ENCODE peak calls at places on chromosomes 12 and 14, in seven cellular contexts. One of them, this sample, is unnamed.

GRCh38 chr12:74171478-74171909 is 366.1 kb upstream of the ATXN7L3B start:
- DNase-seq in body of pancreas: no peak
- DNase-seq in cardiac fibroblast: no peak
- DNase-seq in uterus: no peak
- DNase-seq in HepG2: no peak
- DNase-seq in astrocyte: no peak
- DNase-seq in tibial artery: no peak
- DNase-seq in this sample: no peak

GRCh38 chr12:116513944-116514343 is 45.2 kb upstream of the MAP1LC3B2 start:
- DNase-seq in body of pancreas: no peak
- DNase-seq in cardiac fibroblast: no peak
- DNase-seq in uterus: no peak
- DNase-seq in HepG2: no peak
- DNase-seq in astrocyte: no peak
- DNase-seq in tibial artery: no peak
- DNase-seq in this sample: no peak

GRCh38 chr12:49121047-49121696 is 10.0 kb downstream of the TUBA1B start:
- DNase-seq in body of pancreas: peak
- DNase-seq in cardiac fibroblast: peak
- DNase-seq in uterus: no peak
- DNase-seq in HepG2: peak
- DNase-seq in astrocyte: peak
- DNase-seq in tibial artery: no peak
- DNase-seq in this sample: peak

GRCh38 chr14:89504602-89505320 is 87.7 kb upstream of the FOXN3 start:
- DNase-seq in body of pancreas: no peak
- DNase-seq in cardiac fibroblast: no peak
- DNase-seq in uterus: no peak
- DNase-seq in HepG2: no peak
- DNase-seq in astrocyte: peak
- DNase-seq in tibial artery: no peak
- DNase-seq in this sample: peak

GRCh38 chr12:101459642-101460346 is 15.3 kb upstream of the SPIC start:
- DNase-seq in body of pancreas: peak
- DNase-seq in cardiac fibroblast: no peak
- DNase-seq in uterus: no peak
- DNase-seq in HepG2: peak
- DNase-seq in astrocyte: no peak
- DNase-seq in tibial artery: no peak
- DNase-seq in this sample: no peak

GRCh38 chr14:99674064-99674650 is 9.9 kb upstream of the CYP46A1 start:
- DNase-seq in body of pancreas: no peak
- DNase-seq in cardiac fibroblast: no peak
- DNase-seq in uterus: no peak
- DNase-seq in HepG2: no peak
- DNase-seq in astrocyte: no peak
- DNase-seq in tibial artery: no peak
- DNase-seq in this sample: no peak

GRCh38 chr12:6038160-6038559 is 86.3 kb downstream of the VWF start:
- DNase-seq in body of pancreas: peak
- DNase-seq in cardiac fibroblast: peak
- DNase-seq in uterus: no peak
- DNase-seq in HepG2: peak
- DNase-seq in astrocyte: peak
- DNase-seq in tibial artery: no peak
- DNase-seq in this sample: peak

GRCh38 chr12:11920231-11920630 is 150.5 kb upstream of the BCL2L14 start:
- DNase-seq in body of pancreas: no peak
- DNase-seq in cardiac fibroblast: no peak
- DNase-seq in uterus: no peak
- DNase-seq in HepG2: no peak
- DNase-seq in astrocyte: peak
- DNase-seq in tibial artery: no peak
- DNase-seq in this sample: no peak

GRCh38 chr14:72549848-72550247 is 344.1 kb downstream of the DPF3 start:
- DNase-seq in body of pancreas: no peak
- DNase-seq in cardiac fibroblast: no peak
- DNase-seq in uterus: no peak
- DNase-seq in HepG2: no peak
- DNase-seq in astrocyte: no peak
- DNase-seq in tibial artery: no peak
- DNase-seq in this sample: no peak

GRCh38 chr14:67285876-67286452 is 44.7 kb downstream of the PALS1 start:
- DNase-seq in body of pancreas: no peak
- DNase-seq in cardiac fibroblast: peak
- DNase-seq in uterus: no peak
- DNase-seq in HepG2: peak
- DNase-seq in astrocyte: peak
- DNase-seq in tibial artery: no peak
- DNase-seq in this sample: no peak

GRCh38 chr12:111313833-111314259 is 55.0 kb downstream of the PHETA1 start:
- DNase-seq in body of pancreas: peak
- DNase-seq in cardiac fibroblast: peak
- DNase-seq in uterus: peak
- DNase-seq in HepG2: peak
- DNase-seq in astrocyte: peak
- DNase-seq in tibial artery: peak
- DNase-seq in this sample: peak

GRCh38 chr14:51004801-51005526 is 60.7 kb upstream of the PYGL start:
- DNase-seq in body of pancreas: no peak
- DNase-seq in cardiac fibroblast: peak
- DNase-seq in uterus: no peak
- DNase-seq in HepG2: peak
- DNase-seq in astrocyte: peak
- DNase-seq in tibial artery: no peak
- DNase-seq in this sample: no peak

GRCh38 chr12:60863421-60863820 is 1267.6 kb downstream of the SLC16A7 start:
- DNase-seq in body of pancreas: no peak
- DNase-seq in cardiac fibroblast: no peak
- DNase-seq in uterus: no peak
- DNase-seq in HepG2: no peak
- DNase-seq in astrocyte: no peak
- DNase-seq in tibial artery: no peak
- DNase-seq in this sample: no peak

GRCh38 chr12:63294327-63294632 is 143.3 kb upstream of the AVPR1A start:
- DNase-seq in body of pancreas: peak
- DNase-seq in cardiac fibroblast: peak
- DNase-seq in uterus: no peak
- DNase-seq in HepG2: peak
- DNase-seq in astrocyte: peak
- DNase-seq in tibial artery: no peak
- DNase-seq in this sample: no peak

GRCh38 chr14:71429900-71430299 is 502.3 kb upstream of the RGS6 start:
- DNase-seq in body of pancreas: no peak
- DNase-seq in cardiac fibroblast: no peak
- DNase-seq in uterus: no peak
- DNase-seq in HepG2: no peak
- DNase-seq in astrocyte: no peak
- DNase-seq in tibial artery: no peak
- DNase-seq in this sample: no peak

GRCh38 chr12:126651133-126651532 is 1585.9 kb downstream of the AACS start:
- DNase-seq in body of pancreas: no peak
- DNase-seq in cardiac fibroblast: no peak
- DNase-seq in uterus: no peak
- DNase-seq in HepG2: no peak
- DNase-seq in astrocyte: no peak
- DNase-seq in tibial artery: no peak
- DNase-seq in this sample: no peak

GRCh38 chr14:104864267-104865068 is 600 bp upstream of the CEP170B start:
- DNase-seq in body of pancreas: peak
- DNase-seq in cardiac fibroblast: no peak
- DNase-seq in uterus: peak
- DNase-seq in HepG2: peak
- DNase-seq in astrocyte: no peak
- DNase-seq in tibial artery: peak
- DNase-seq in this sample: no peak

GRCh38 chr12:110555509-110556406 is 27.4 kb downstream of the PPTC7 start:
- DNase-seq in body of pancreas: no peak
- DNase-seq in cardiac fibroblast: peak
- DNase-seq in uterus: no peak
- DNase-seq in HepG2: no peak
- DNase-seq in astrocyte: peak
- DNase-seq in tibial artery: no peak
- DNase-seq in this sample: no peak

DNA sequence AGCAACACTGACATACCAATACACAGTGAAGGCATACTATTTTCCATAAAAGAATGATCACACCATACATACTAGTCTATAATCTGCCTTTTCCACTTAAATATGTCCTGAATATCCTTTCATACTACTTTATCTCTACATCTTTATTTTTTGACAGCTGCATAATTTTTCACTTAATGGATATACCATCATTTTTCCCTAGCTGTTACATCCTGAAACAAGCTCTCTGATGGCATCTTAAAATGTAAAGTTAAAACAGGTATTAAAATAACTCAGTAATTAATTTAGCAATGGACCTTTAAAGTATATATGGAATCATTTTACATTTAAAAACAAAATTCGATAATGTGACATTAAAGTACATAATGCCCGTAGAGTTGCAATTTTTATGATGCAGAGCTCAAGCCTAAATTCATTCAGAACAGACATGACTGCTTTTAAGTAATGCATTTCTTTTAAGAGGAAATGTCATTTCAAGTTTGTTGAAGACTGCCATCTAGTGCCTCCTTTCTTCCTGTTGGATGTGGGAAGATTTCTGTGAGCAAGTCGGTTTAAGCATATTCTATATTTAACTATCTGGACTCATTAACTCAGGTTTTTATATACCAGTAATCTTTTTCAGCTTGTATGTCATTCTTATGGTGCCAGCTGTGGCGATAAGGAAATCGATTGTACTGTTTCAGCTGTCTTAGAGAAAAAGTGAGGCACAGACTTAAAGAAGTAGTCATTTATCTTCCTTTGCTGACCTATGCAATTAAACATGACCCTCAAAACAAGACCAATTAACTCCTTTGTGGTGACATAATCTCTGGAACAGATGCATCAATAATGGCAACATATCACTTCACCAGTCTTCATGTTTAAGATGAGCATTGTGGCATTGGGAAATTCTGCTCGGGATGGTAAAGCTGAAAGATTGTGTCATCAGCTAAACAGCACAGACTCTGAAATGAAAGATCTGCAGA is 20.3 kb downstream of the PRICKLE1 start:
- DNase-seq in body of pancreas: no peak
- DNase-seq in cardiac fibroblast: peak
- DNase-seq in uterus: no peak
- DNase-seq in HepG2: peak
- DNase-seq in astrocyte: peak
- DNase-seq in tibial artery: no peak
- DNase-seq in this sample: no peak
- TF ChIP-seq CTCF in body of pancreas: peak
- TF ChIP-seq CTCF in cardiac fibroblast: peak
- TF ChIP-seq CTCF in uterus: peak
- TF ChIP-seq CTCF in HepG2: peak
- TF ChIP-seq CTCF in astrocyte: peak
- TF ChIP-seq CTCF in tibial artery: peak
- TF ChIP-seq CTCF in this sample: peak

GRCh38 chr12:76866726-76867125 is 12.1 kb downstream of the CSRP2 start:
- DNase-seq in body of pancreas: no peak
- DNase-seq in cardiac fibroblast: no peak
- DNase-seq in uterus: no peak
- DNase-seq in HepG2: no peak
- DNase-seq in astrocyte: peak
- DNase-seq in tibial artery: no peak
- DNase-seq in this sample: no peak

GRCh38 chr12:76866146-76866545 is 12.7 kb downstream of the CSRP2 start:
- DNase-seq in body of pancreas: no peak
- DNase-seq in cardiac fibroblast: no peak
- DNase-seq in uterus: no peak
- DNase-seq in HepG2: no peak
- DNase-seq in astrocyte: peak
- DNase-seq in tibial artery: no peak
- DNase-seq in this sample: no peak

GRCh38 chr12:76864791-76865400 is 13.9 kb downstream of the CSRP2 start:
- DNase-seq in body of pancreas: no peak
- DNase-seq in cardiac fibroblast: no peak
- DNase-seq in uterus: no peak
- DNase-seq in HepG2: no peak
- DNase-seq in astrocyte: peak
- DNase-seq in tibial artery: no peak
- DNase-seq in this sample: no peak

GRCh38 chr12:76863005-76863670 is 15.7 kb downstream of the CSRP2 start:
- DNase-seq in body of pancreas: no peak
- DNase-seq in cardiac fibroblast: peak
- DNase-seq in uterus: no peak
- DNase-seq in HepG2: no peak
- DNase-seq in astrocyte: peak
- DNase-seq in tibial artery: no peak
- DNase-seq in this sample: no peak

GRCh38 chr12:76863811-76864210 is 15.0 kb downstream of the CSRP2 start:
- DNase-seq in body of pancreas: no peak
- DNase-seq in cardiac fibroblast: no peak
- DNase-seq in uterus: no peak
- DNase-seq in HepG2: no peak
- DNase-seq in astrocyte: no peak
- DNase-seq in tibial artery: no peak
- DNase-seq in this sample: no peak
- H3K4me3 ChIP-seq in body of pancreas: no peak
- H3K4me3 ChIP-seq in cardiac fibroblast: no peak
- H3K4me3 ChIP-seq in uterus: no peak
- H3K4me3 ChIP-seq in HepG2: no peak
- H3K4me3 ChIP-seq in astrocyte: peak
- H3K4me3 ChIP-seq in tibial artery: no peak
- H3K4me3 ChIP-seq in this sample: no peak

DNA sequence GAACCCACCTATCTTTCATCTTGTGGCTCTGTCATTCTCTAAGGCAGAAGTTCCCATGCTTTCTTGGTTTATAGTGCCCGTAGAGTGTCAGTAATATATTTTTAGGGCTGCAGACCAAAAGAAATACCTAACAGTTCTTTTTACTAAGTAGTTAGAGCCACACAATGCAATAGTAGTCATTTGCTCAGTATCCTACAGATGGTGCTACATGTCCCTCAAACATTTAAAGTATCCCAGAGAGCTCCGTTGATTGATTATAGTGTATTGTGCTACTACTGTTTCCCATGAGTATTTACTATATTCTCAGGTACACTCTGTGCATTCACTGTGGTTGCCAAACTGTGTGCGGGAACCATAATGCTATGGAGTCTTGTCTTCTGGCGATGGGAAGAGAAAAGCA is 4.7 kb upstream of the PLBD1 start:
- DNase-seq in body of pancreas: no peak
- DNase-seq in cardiac fibroblast: no peak
- DNase-seq in uterus: no peak
- DNase-seq in HepG2: no peak
- DNase-seq in astrocyte: no peak
- DNase-seq in tibial artery: no peak
- DNase-seq in this sample: no peak
- TF ChIP-seq CTCF in body of pancreas: peak
- TF ChIP-seq CTCF in cardiac fibroblast: no peak
- TF ChIP-seq CTCF in uterus: no peak
- TF ChIP-seq CTCF in HepG2: no peak
- TF ChIP-seq CTCF in astrocyte: no peak
- TF ChIP-seq CTCF in tibial artery: no peak
- TF ChIP-seq CTCF in this sample: no peak

DNA sequence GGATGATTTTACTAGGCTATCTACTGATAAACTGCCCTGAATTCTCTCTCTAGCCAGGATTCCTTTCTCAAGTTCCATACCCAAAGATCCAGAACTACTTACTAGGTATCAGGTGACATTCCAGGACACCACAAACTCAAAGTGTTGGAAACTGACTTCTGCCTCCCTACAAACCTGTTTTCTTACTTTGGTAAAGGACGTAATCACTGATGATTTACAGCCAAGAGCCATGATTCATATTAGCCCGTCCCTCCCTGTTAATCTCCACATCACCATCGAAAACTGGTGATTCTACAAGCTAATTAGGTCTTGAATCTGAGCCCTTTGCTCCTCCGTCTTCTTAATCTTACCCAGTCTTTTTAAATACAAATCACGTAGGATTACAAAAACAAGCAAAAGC is 1.1 kb upstream of the ATG14 start:
- DNase-seq in body of pancreas: no peak
- DNase-seq in cardiac fibroblast: no peak
- DNase-seq in uterus: no peak
- DNase-seq in HepG2: no peak
- DNase-seq in astrocyte: peak
- DNase-seq in tibial artery: no peak
- DNase-seq in this sample: no peak
- H3K4me3 ChIP-seq in body of pancreas: no peak
- H3K4me3 ChIP-seq in cardiac fibroblast: no peak
- H3K4me3 ChIP-seq in uterus: no peak
- H3K4me3 ChIP-seq in HepG2: no peak
- H3K4me3 ChIP-seq in astrocyte: no peak
- H3K4me3 ChIP-seq in tibial artery: no peak
- H3K4me3 ChIP-seq in this sample: no peak